ENCODE peak calls at places on chromosomes 6 and 20, in nine cellular contexts. P is ascending aorta, S is A673, E is choroid plexus epithelial cell, M is heart right ventricle, T is mucosa of descending colon, Z is stomach, L is cardiac muscle cell, Q is psoas muscle. K is an unnamed sample.

GRCh38 chr6:156948240-156948639 is 171.1 kb downstream of the ARID1B start:
- DNase-seq in P (no peak), S (no peak), E (no peak), M (no peak), T (no peak), Z (no peak), L (no peak), Q (no peak), K (no peak)

GRCh38 chr20:19492937-19493336 is 265.1 kb upstream of the RIN2 start:
- DNase-seq in P (no peak), S (no peak), E (no peak), M (no peak), T (no peak), Z (no peak), L (no peak), Q (no peak), K (no peak)

GRCh38 chr6:85580878-85581267 is 12.8 kb downstream of the SNX14 start:
- DNase-seq in P (no peak), S (no peak), E (peak), M (peak), T (no peak), Z (peak), L (no peak), Q (peak), K (no peak)

GRCh38 chr6:17101422-17102257 is at the start of gene STMND1:
- DNase-seq in P (no peak), S (peak), E (peak), M (no peak), T (peak), Z (peak), L (peak), Q (peak), K (peak)

GRCh38 chr6:79586548-79586947 is 44.6 kb upstream of the SH3BGRL2 start:
- DNase-seq in P (no peak), S (peak), E (peak), M (no peak), T (no peak), Z (no peak), L (peak), Q (no peak), K (no peak)

GRCh38 chr6:138272543-138273305 is 54.4 kb upstream of the PBOV1 start:
- DNase-seq in P (no peak), S (no peak), E (peak), M (no peak), T (no peak), Z (no peak), L (no peak), Q (no peak), K (no peak)

GRCh38 chr20:32672982-32673727 is 586 bp downstream of the C20orf203 start:
- DNase-seq in P (no peak), S (no peak), E (no peak), M (no peak), T (no peak), Z (no peak), L (no peak), Q (no peak), K (no peak)

GRCh38 chr6:87654117-87654516 is 47.9 kb downstream of the AKIRIN2 start:
- DNase-seq in P (no peak), S (no peak), E (no peak), M (no peak), T (no peak), Z (no peak), L (peak), Q (no peak), K (no peak)

GRCh38 chr6:1787894-1788293 is 178.2 kb downstream of the FOXC1 start:
- DNase-seq in P (peak), S (no peak), E (peak), M (peak), T (no peak), Z (no peak), L (no peak), Q (peak), K (no peak)

GRCh38 chr6:44198684-44199083 is 18.0 kb upstream of the MYMX start:
- DNase-seq in P (peak), S (no peak), E (no peak), M (no peak), T (no peak), Z (no peak), L (no peak), Q (no peak), K (no peak)

GRCh38 chr6:107763959-107764358 is 60.2 kb downstream of the SCML4 start:
- DNase-seq in P (no peak), S (no peak), E (peak), M (no peak), T (no peak), Z (no peak), L (no peak), Q (no peak), K (no peak)

GRCh38 chr20:17682889-17683198 is 802 bp upstream of the RRBP1 start:
- DNase-seq in P (no peak), S (no peak), E (no peak), M (no peak), T (no peak), Z (no peak), L (no peak), Q (no peak), K (no peak)

GRCh38 chr20:17685168-17685567 is 3.1 kb upstream of the RRBP1 start:
- DNase-seq in P (no peak), S (no peak), E (no peak), M (no peak), T (no peak), Z (no peak), L (no peak), Q (no peak), K (no peak)

GRCh38 chr20:17684077-17684888 is 2.2 kb upstream of the RRBP1 start:
- DNase-seq in P (no peak), S (no peak), E (no peak), M (no peak), T (peak), Z (no peak), L (no peak), Q (no peak), K (no peak)

GRCh38 chr20:17682103-17682888 is at the start of gene RRBP1:
- DNase-seq in P (peak), S (peak), E (peak), M (peak), T (peak), Z (peak), L (peak), Q (peak), K (peak)

GRCh38 chr20:17683218-17684076 is 1.4 kb upstream of the RRBP1 start:
- DNase-seq in P (peak), S (no peak), E (no peak), M (no peak), T (no peak), Z (no peak), L (no peak), Q (no peak), K (no peak)
- H3K4me3 ChIP-seq in P (peak), S (no peak), E (no peak), M (no peak), T (no peak), Z (peak), L (no peak), Q (no peak), K (no peak)

DNA sequence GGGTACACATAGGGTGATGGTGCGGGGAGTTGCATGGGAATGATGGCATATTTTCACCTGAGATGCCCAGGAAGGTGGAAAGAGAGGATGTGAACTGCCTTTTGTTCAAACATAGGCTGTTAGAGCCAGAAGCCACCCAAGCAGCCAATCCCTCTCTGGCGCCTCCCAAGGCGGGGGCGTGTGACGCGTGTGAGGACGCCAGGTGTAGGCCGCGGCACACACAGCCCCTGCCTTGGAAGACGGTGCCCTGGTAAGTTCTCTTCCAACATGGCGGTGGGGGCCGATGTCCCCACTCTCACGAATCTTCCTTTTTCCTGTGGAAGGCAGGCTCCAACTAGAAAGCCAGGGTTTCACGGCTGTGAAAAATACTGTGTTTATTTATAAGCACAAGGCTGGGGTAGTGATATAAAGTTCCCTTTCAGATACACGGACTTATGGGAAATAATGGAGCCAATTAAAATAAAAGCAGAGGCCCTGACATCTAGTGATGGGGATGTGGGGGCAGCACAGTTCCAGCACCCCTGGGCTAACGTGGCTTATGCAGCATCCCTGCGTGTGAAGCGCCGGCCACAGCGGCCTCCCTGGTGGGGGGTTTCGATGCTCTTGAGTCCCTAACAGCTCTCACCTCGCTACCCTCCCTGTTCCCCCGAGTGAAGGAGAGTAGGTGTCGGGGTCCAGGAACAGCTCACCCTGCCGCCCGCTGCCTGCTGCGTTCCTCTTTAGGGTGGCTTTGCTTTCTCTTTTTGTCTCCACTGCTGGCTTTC is 28.3 kb downstream of the CDH4 start:
- DNase-seq in P (no peak), S (no peak), E (no peak), M (no peak), T (no peak), Z (no peak), L (no peak), Q (no peak), K (no peak)
- TF ChIP-seq CTCF in P (no peak), S (no peak), E (no peak), M (no peak), T (no peak), Z (no peak), L (no peak), Q (no peak), K (no peak)

DNA sequence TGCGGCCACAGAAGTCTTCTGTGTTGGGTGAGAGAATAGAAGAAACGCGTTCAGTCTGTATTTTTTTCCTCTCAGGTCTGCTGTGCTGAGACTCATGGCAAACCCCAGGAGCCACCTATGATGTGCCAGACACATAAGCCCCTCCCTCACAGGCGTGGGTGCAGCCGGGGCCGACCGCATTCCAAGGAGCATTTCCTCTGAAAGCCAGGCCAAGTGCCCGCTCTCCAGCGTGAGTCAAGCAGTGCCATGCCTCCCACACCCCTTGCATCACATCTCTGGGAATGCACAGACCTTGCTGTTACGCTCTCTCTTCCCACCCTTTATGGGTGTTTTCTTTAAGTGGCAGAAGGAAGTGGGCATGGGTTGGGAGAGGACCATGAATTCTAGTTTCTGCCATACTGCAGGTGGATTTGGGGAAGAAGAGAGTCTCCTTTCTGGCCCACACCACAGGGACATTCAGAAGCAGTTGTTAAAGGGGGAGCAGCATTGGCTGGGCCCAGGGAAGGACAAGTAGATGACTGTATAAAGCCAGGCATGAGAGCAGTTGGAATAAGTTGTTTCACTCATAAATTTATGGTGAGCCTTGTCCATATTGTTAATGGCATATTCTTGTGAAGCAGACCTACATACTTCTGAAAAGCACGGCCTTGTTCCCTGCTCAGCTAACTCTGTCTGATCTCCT is 37.1 kb upstream of the TFAP2A start:
- DNase-seq in P (peak), S (peak), E (peak), M (no peak), T (peak), Z (no peak), L (no peak), Q (no peak), K (peak)
- H3K4me3 ChIP-seq in P (no peak), S (no peak), E (no peak), M (no peak), T (no peak), Z (no peak), L (no peak), Q (no peak), K (no peak)

GRCh38 chr20:48826064-48826463 is 1.7 kb downstream of the PREX1 start:
- DNase-seq in P (no peak), S (peak), E (no peak), M (no peak), T (no peak), Z (no peak), L (no peak), Q (no peak), K (no peak)

GRCh38 chr20:48826883-48827771 is 672 bp downstream of the PREX1 start:
- DNase-seq in P (no peak), S (peak), E (no peak), M (no peak), T (peak), Z (peak), L (peak), Q (no peak), K (peak)

GRCh38 chr20:48828734-48829460 is 1.1 kb upstream of the PREX1 start:
- DNase-seq in P (no peak), S (peak), E (no peak), M (no peak), T (no peak), Z (no peak), L (no peak), Q (no peak), K (no peak)

GRCh38 chr20:48829940-48830339 is 2.1 kb upstream of the PREX1 start:
- DNase-seq in P (no peak), S (no peak), E (no peak), M (no peak), T (no peak), Z (no peak), L (no peak), Q (no peak), K (no peak)

GRCh38 chr20:48827880-48828733 is at the start of gene PREX1:
- DNase-seq in P (peak), S (peak), E (peak), M (peak), T (peak), Z (peak), L (peak), Q (peak), K (peak)
- TF ChIP-seq CTCF in P (peak), S (no peak), E (no peak), M (no peak), T (no peak), Z (no peak), L (no peak), Q (peak), K (no peak)

GRCh38 chr6:39770476-39770875 is 21.7 kb upstream of the DAAM2 start:
- DNase-seq in P (no peak), S (no peak), E (no peak), M (no peak), T (no peak), Z (no peak), L (no peak), Q (no peak), K (no peak)

GRCh38 chr6:39769012-39769411 is 23.2 kb upstream of the DAAM2 start:
- DNase-seq in P (no peak), S (no peak), E (no peak), M (no peak), T (no peak), Z (no peak), L (no peak), Q (no peak), K (no peak)

GRCh38 chr6:39760246-39760952 is 31.8 kb upstream of the DAAM2 start:
- DNase-seq in P (no peak), S (no peak), E (no peak), M (no peak), T (no peak), Z (no peak), L (peak), Q (no peak), K (no peak)

DNA sequence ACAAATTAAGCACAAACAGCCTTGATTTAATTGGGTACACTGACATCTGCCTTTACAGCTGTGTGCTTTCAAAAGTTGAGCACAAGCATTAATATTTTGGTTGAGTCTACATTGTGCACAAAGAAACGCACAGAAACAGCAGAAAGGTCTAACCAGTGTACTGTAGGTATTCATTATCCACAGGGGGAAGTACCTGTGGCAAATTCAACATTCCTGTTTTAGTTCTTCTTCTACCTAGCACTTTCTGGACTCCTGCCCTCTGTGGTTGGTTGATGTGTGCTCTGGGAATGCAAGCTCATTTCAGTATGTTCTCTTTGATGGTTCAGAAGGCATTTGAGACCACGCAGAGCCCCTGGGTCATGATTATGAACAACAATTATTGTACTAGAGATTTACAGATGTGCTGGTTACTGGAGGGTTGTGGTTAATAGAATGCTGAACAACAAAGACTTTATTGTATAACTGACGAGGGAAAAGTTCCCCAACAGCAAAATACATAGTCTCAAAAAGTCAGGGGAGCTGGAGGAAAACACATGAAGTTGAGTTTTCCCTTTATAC is 26.6 kb upstream of the DAAM2 start:
- DNase-seq in P (no peak), S (no peak), E (no peak), M (no peak), T (no peak), Z (no peak), L (no peak), Q (no peak), K (no peak)
- H3K4me3 ChIP-seq in P (no peak), S (no peak), E (no peak), M (no peak), T (no peak), Z (no peak), L (no peak), Q (no peak), K (no peak)

DNA sequence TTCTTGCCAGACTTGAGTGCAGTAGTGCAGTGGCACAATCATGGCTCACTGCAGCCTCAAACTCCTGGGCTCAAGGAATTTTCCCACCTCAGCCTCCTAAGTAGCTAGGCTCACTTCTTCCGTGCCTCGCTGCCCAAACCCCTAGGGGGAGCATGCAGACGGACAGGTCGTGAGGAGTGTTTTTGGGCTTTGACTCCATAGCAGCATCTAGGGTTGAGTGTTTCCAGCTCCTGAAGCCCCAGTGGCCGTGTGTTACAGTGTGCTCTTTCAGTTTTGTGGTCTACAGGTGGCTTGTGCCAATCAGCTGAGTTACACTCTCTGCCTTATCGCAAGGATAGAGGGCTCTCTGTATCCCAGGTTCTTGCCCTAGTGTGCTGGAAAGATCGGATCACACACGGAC is 33.4 kb downstream of the NCOA3 start:
- DNase-seq in P (no peak), S (no peak), E (no peak), M (no peak), T (no peak), Z (no peak), L (no peak), Q (no peak), K (no peak)
- TF ChIP-seq CTCF in P (no peak), S (peak), E (peak), M (no peak), T (no peak), Z (no peak), L (no peak), Q (no peak), K (no peak)

GRCh38 chr20:7930386-7930785 is 9.9 kb downstream of the HAO1 start:
- DNase-seq in P (no peak), S (no peak), E (no peak), M (no peak), T (no peak), Z (no peak), L (no peak), Q (no peak), K (no peak)

GRCh38 chr20:7924692-7925091 is 15.6 kb downstream of the HAO1 start:
- DNase-seq in P (no peak), S (peak), E (peak), M (peak), T (no peak), Z (no peak), L (no peak), Q (no peak), K (no peak)

GRCh38 chr20:7926767-7927166 is 13.5 kb downstream of the HAO1 start:
- DNase-seq in P (no peak), S (peak), E (peak), M (no peak), T (no peak), Z (no peak), L (peak), Q (no peak), K (no peak)

GRCh38 chr20:7926323-7926722 is 13.9 kb downstream of the HAO1 start:
- DNase-seq in P (no peak), S (no peak), E (no peak), M (no peak), T (no peak), Z (no peak), L (no peak), Q (no peak), K (no peak)
- H3K4me3 ChIP-seq in P (no peak), S (no peak), E (no peak), M (no peak), T (no peak), Z (no peak), L (no peak), Q (no peak), K (no peak)

GRCh38 chr6:83333500-83333899 is 97.4 kb downstream of the ME1 start:
- DNase-seq in P (no peak), S (no peak), E (no peak), M (no peak), T (no peak), Z (no peak), L (no peak), Q (no peak), K (no peak)
- TF ChIP-seq CTCF in P (no peak), S (no peak), E (no peak), M (no peak), T (no peak), Z (no peak), L (no peak), Q (no peak), K (no peak)

GRCh38 chr6:47809863-47810262 is 28.0 kb downstream of the OPN5 start:
- DNase-seq in P (no peak), S (no peak), E (no peak), M (no peak), T (no peak), Z (no peak), L (no peak), Q (no peak), K (no peak)
- H3K4me3 ChIP-seq in P (no peak), S (no peak), E (no peak), M (no peak), T (no peak), Z (no peak), L (no peak), Q (no peak), K (no peak)

GRCh38 chr6:11311970-11312369 is 79.5 kb upstream of the NEDD9 start:
- DNase-seq in P (no peak), S (no peak), E (no peak), M (no peak), T (no peak), Z (no peak), L (no peak), Q (no peak), K (no peak)

GRCh38 chr6:11307226-11307625 is 74.8 kb upstream of the NEDD9 start:
- DNase-seq in P (no peak), S (no peak), E (no peak), M (no peak), T (no peak), Z (no peak), L (no peak), Q (no peak), K (no peak)

GRCh38 chr6:11313207-11313606 is 80.7 kb upstream of the NEDD9 start:
- DNase-seq in P (no peak), S (no peak), E (no peak), M (no peak), T (no peak), Z (no peak), L (no peak), Q (no peak), K (no peak)

GRCh38 chr6:11304946-11305345 is 72.5 kb upstream of the NEDD9 start:
- DNase-seq in P (no peak), S (no peak), E (no peak), M (no peak), T (no peak), Z (no peak), L (no peak), Q (no peak), K (no peak)

GRCh38 chr6:11309947-11310665 is 77.6 kb upstream of the NEDD9 start:
- DNase-seq in P (no peak), S (no peak), E (no peak), M (no peak), T (no peak), Z (no peak), L (no peak), Q (no peak), K (no peak)
- TF ChIP-seq CTCF in P (no peak), S (no peak), E (no peak), M (no peak), T (no peak), Z (no peak), L (no peak), Q (no peak), K (no peak)